ENCODE peak calls at places on chromosomes 2 and 18, in eight cellular contexts. S is Calu3; U is thoracic aorta; E is CD8-positive, alpha-beta T cell; B is epithelial cell of esophagus; L is stomach; O is endothelial cell; Q is AG10803. H is an unnamed sample.

GRCh38 chr2:28449489-28450395 is 46.1 kb upstream of the PLB1 start:
- DNase-seq in S (peak; percentile 65), U (no peak), E (no peak), B (peak; percentile 81), L (no peak), O (no peak), Q (no peak), H (peak; percentile 49)

GRCh38 chr2:221572821-221573429 is 821 bp upstream of the EPHA4 start:
- DNase-seq in S (peak; percentile 51), U (no peak), E (peak; percentile 62), B (peak; percentile 58), L (peak; percentile 44), O (peak; percentile 23), Q (peak; percentile 33), H (peak; percentile 46)

GRCh38 chr2:113697516-113697915 is 58.9 kb downstream of the SLC35F5 start:
- DNase-seq in S (no peak), U (no peak), E (no peak), B (peak; percentile 42), L (no peak), O (no peak), Q (no peak), H (no peak)

GRCh38 chr2:161604901-161605300 is 19.3 kb upstream of the SLC4A10 start:
- DNase-seq in S (no peak), U (no peak), E (no peak), B (no peak), L (no peak), O (no peak), Q (no peak), H (no peak)

GRCh38 chr2:234335676-234336228 is 161.1 kb downstream of the ARL4C start:
- DNase-seq in S (no peak), U (peak; percentile 21), E (peak; percentile 56), B (peak; percentile 83), L (peak; percentile 32), O (peak; percentile 30), Q (peak; percentile 95), H (no peak)

GRCh38 chr2:63047534-63048281 is 2.9 kb upstream of the OTX1 start:
- DNase-seq in S (no peak), U (no peak), E (no peak), B (peak; percentile 48), L (no peak), O (peak; percentile 46), Q (no peak), H (peak; percentile 33)

GRCh38 chr2:120287183-120288015 is 34.7 kb downstream of the RALB start:
- DNase-seq in S (peak; percentile 41), U (no peak), E (no peak), B (peak; percentile 91), L (no peak), O (no peak), Q (peak; percentile 84), H (peak; percentile 75)

GRCh38 chr2:191748050-191748449 is 70.1 kb downstream of the NABP1 start:
- DNase-seq in S (no peak), U (no peak), E (no peak), B (peak; percentile 15), L (no peak), O (no peak), Q (peak; percentile 48), H (no peak)

GRCh38 chr2:69309336-69310048 is 77.5 kb downstream of the GFPT1 start:
- DNase-seq in S (peak; percentile 44), U (no peak), E (no peak), B (peak; percentile 39), L (no peak), O (no peak), Q (peak; percentile 80), H (no peak)

GRCh38 chr2:218387369-218388194 is 5.5 kb downstream of the SLC11A1 start:
- DNase-seq in S (no peak), U (no peak), E (no peak), B (peak; percentile 84), L (peak; percentile 66), O (peak; percentile 41), Q (no peak), H (no peak)

GRCh38 chr2:20487392-20488135 is 40.7 kb downstream of the RHOB start:
- DNase-seq in S (no peak), U (no peak), E (no peak), B (peak; percentile 31), L (peak; percentile 14), O (no peak), Q (no peak), H (no peak)

GRCh38 chr2:234135750-234136221 is 85.3 kb downstream of the SPP2 start:
- DNase-seq in S (peak; percentile 80), U (no peak), E (peak; percentile 75), B (peak; percentile 80), L (peak; percentile 53), O (peak; percentile 66), Q (peak; percentile 79), H (peak; percentile 68)

GRCh38 chr18:46291149-46291548 is 187.0 kb downstream of the HAUS1 start:
- DNase-seq in S (no peak), U (no peak), E (no peak), B (no peak), L (no peak), O (no peak), Q (peak; percentile 9), H (no peak)

GRCh38 chr2:205700331-205701132 is 18.2 kb downstream of the NRP2 start:
- DNase-seq in S (no peak), U (no peak), E (no peak), B (peak; percentile 43), L (no peak), O (no peak), Q (peak; percentile 84), H (no peak)

GRCh38 chr2:233209117-233209977 is 42.1 kb upstream of the ATG16L1 start:
- DNase-seq in S (no peak), U (no peak), E (no peak), B (peak; percentile 56), L (no peak), O (no peak), Q (no peak), H (no peak)

GRCh38 chr2:172937884-172938712 is 137.5 kb upstream of the MAP3K20 start:
- DNase-seq in S (no peak), U (no peak), E (no peak), B (no peak), L (no peak), O (no peak), Q (no peak), H (no peak)

GRCh38 chr2:180604077-180604476 is 376.3 kb upstream of the UBE2E3 start:
- DNase-seq in S (peak; percentile 10), U (no peak), E (no peak), B (peak; percentile 53), L (no peak), O (peak; percentile 22), Q (no peak), H (peak; percentile 6)

GRCh38 chr2:134140251-134140661 is 113.6 kb upstream of the MGAT5 start:
- DNase-seq in S (peak; percentile 32), U (no peak), E (no peak), B (peak; percentile 56), L (peak; percentile 75), O (no peak), Q (no peak), H (no peak)

GRCh38 chr2:8435608-8436007 is 246.2 kb upstream of the ID2 start:
- DNase-seq in S (no peak), U (no peak), E (no peak), B (no peak), L (no peak), O (no peak), Q (peak; percentile 83), H (no peak)

GRCh38 chr18:48136051-48136543 is 205.6 kb upstream of the SMAD2 start:
- DNase-seq in S (no peak), U (no peak), E (no peak), B (no peak), L (peak; percentile 61), O (peak; percentile 30), Q (no peak), H (no peak)
- TF ChIP-seq CTCF in S (no peak), U (peak; percentile 15), E (no peak), B (no peak), L (no peak), O (no peak), Q (no peak), H (no peak)

DNA sequence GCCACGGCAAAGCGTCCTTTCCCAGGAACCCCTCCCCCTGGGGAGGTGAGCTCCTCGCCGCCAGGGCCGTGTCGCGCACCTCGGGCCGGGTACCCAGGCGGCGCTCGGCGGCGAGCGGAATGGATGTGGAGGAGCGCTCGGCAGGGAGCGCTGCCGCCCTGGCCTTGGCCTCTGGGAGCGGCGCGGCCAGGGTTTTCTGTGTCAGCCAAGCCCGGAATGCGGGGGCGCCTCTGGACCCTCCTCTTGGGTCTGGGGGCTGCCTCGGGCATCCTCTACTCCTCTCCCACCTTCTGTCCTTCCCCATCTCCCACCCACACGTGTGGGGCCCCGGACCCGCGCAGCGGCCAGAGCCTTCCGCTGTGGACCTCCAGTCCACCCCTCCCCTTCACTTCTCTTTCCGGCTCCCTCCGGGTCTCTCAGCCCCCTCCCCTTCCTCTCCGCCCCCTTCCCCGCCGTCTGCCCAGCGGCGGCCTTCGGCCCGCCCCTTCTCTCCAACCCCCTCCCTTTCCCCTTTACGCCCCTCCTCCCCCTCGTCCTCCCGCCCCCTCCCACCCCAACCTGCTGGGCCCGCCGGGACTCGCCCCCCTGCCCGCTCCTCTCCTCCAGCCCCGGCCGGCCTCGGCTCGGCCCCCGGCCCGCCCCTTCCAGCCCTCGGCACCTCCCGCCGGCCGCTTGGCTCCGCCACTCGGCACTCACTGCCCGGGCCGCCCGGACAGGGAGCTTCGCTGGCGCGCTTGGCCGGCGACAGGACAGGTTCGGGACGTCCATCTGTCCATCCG is at the start of gene MERTK:
- DNase-seq in S (peak; percentile 83), U (peak; percentile 64), E (peak; percentile 69), B (peak; percentile 61), L (peak; percentile 89), O (peak; percentile 95), Q (peak; percentile 20), H (peak; percentile 80)
- TF ChIP-seq CTCF in S (peak; percentile 59), U (peak; percentile 50), E (peak; percentile 18), B (no peak), L (peak; percentile 45), O (no peak), Q (peak; percentile 36), H (peak; percentile 53)

GRCh38 chr2:41907716-41908328 is 140.0 kb upstream of the PKDCC start:
- DNase-seq in S (no peak), U (no peak), E (no peak), B (peak; percentile 15), L (no peak), O (no peak), Q (no peak), H (no peak)
- TF ChIP-seq CTCF in S (no peak), U (no peak), E (no peak), B (no peak), L (no peak), O (no peak), Q (no peak), H (no peak)

GRCh38 chr2:216339456-216340279 is 32.6 kb downstream of the MARCHF4 start:
- DNase-seq in S (no peak), U (no peak), E (no peak), B (peak; percentile 45), L (no peak), O (peak; percentile 34), Q (peak; percentile 79), H (no peak)
- TF ChIP-seq CTCF in S (no peak), U (no peak), E (no peak), B (no peak), L (no peak), O (no peak), Q (peak; percentile 47), H (no peak)

GRCh38 chr2:189024861-189025618 is 50.9 kb downstream of the COL3A1 start:
- DNase-seq in S (no peak), U (no peak), E (no peak), B (peak; percentile 7), L (no peak), O (no peak), Q (peak; percentile 79), H (no peak)
- TF ChIP-seq CTCF in S (peak; percentile 33), U (peak; percentile 29), E (no peak), B (peak; percentile 44), L (no peak), O (peak; percentile 63), Q (peak; percentile 69), H (peak; percentile 9)